ENCODE peak calls at places on chromosomes 6 and 20, in ten cellular contexts. B is HepG2, L is GM12878, D is sigmoid colon, E is transverse colon, T is tibial nerve, C is A549, Q is K562, J is stomach, H is ovary. X is an unnamed sample.

GRCh38 chr6:31203345-31203979 is 33.0 kb upstream of the POU5F1 start:
- DNase-seq in Q (peak; percentile 19), T (no peak), B (peak; percentile 75), H (no peak), E (peak; percentile 55), D (no peak), J (no peak), L (peak; percentile 86), C (peak; percentile 17), X (no peak)

GRCh38 chr20:9215539-9215938 is 146.7 kb downstream of the PLCB4 start:
- DNase-seq in J (no peak), D (no peak), E (no peak), H (no peak), C (no peak), Q (no peak), B (peak; percentile 41), T (no peak), L (no peak), X (no peak)

GRCh38 chr6:92122746-92123145 is 1296.6 kb downstream of the EPHA7 start:
- DNase-seq in C (no peak), H (no peak), Q (no peak), L (no peak), B (peak; percentile 11), D (no peak), E (no peak), T (no peak), J (no peak), X (no peak)

GRCh38 chr6:169960891-169961611 is 209.6 kb downstream of the ERMARD start:
- DNase-seq in J (peak; percentile 23), T (no peak), C (no peak), L (no peak), D (peak; percentile 59), B (no peak), E (peak; percentile 4), Q (no peak), H (no peak), X (peak; percentile 10)

GRCh38 chr6:89411269-89412070 is 603 bp downstream of the RRAGD start:
- DNase-seq in J (peak; percentile 27), C (no peak), D (peak; percentile 72), H (peak; percentile 56), Q (no peak), E (peak; percentile 33), T (no peak), L (no peak), B (no peak), X (peak; percentile 91)

GRCh38 chr6:7776509-7776908 is 50.6 kb downstream of the BMP6 start:
- DNase-seq in T (no peak), D (no peak), Q (no peak), H (no peak), B (peak; percentile 15), J (no peak), L (no peak), C (no peak), E (no peak), X (no peak)

GRCh38 chr6:21033575-21034026 is 499.3 kb downstream of the CDKAL1 start:
- DNase-seq in C (no peak), Q (no peak), L (no peak), T (peak; percentile 44), B (no peak), J (no peak), H (peak; percentile 44), E (no peak), D (peak; percentile 75), X (no peak)

GRCh38 chr6:53967415-53967814 is 143.8 kb upstream of the MLIP start:
- DNase-seq in B (no peak), T (no peak), Q (no peak), C (no peak), L (no peak), E (no peak), D (no peak), H (no peak), J (no peak), X (no peak)

GRCh38 chr6:137489410-137490371 is 4.5 kb downstream of the OLIG3 start:
- DNase-seq in H (no peak), T (no peak), L (no peak), J (no peak), Q (no peak), E (no peak), B (no peak), C (no peak), D (no peak), X (peak; percentile 40)

GRCh38 chr6:130755368-130756034 is 71.7 kb upstream of the SMLR1 start:
- DNase-seq in E (no peak), J (no peak), D (no peak), Q (no peak), B (no peak), L (no peak), T (no peak), C (no peak), H (no peak), X (no peak)

GRCh38 chr6:130761286-130761685 is 65.9 kb upstream of the SMLR1 start:
- DNase-seq in T (no peak), D (no peak), J (no peak), C (no peak), L (no peak), E (no peak), B (no peak), H (no peak), Q (no peak), X (no peak)

GRCh38 chr6:130756836-130757235 is 70.4 kb upstream of the SMLR1 start:
- DNase-seq in J (no peak), C (no peak), D (no peak), L (no peak), Q (no peak), E (no peak), T (no peak), B (no peak), H (no peak), X (no peak)

GRCh38 chr6:130758818-130759217 is 68.4 kb upstream of the SMLR1 start:
- DNase-seq in H (no peak), B (no peak), Q (no peak), C (no peak), D (no peak), T (no peak), J (no peak), E (no peak), L (no peak), X (no peak)

DNA sequence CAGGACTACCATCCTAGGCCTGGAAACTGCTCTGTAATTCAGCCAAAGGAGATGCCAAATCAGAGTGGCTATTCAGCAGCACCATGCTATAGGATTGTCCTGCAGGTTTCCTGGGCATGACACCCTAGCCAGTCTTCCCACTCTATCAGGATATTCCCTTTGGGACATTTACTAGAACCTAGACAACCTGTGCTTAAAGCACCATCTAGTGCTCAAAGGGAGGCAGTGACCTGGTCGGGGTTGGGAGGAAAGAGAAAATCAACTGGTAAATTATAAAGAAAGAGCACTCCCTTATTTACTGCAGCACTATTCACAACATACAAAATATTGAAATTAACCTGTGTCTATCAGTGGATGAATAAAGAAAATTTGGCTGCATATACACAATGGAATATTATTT is 67.2 kb upstream of the SMLR1 start:
- DNase-seq in Q (no peak), H (no peak), C (no peak), L (no peak), B (peak; percentile 64), J (no peak), T (no peak), E (no peak), D (no peak), X (no peak)
- TF ChIP-seq EP300 in Q (no peak), H (no peak), C (no peak), L (no peak), B (no peak), J (no peak), T (no peak), E (no peak), D (no peak), X (no peak)

GRCh38 chr20:7505152-7505834 is 435.0 kb downstream of the HAO1 start:
- DNase-seq in C (no peak), L (no peak), D (no peak), E (no peak), H (no peak), T (no peak), B (no peak), J (no peak), Q (no peak), X (no peak)
- TF ChIP-seq EP300 in C (no peak), L (no peak), D (no peak), E (no peak), H (no peak), T (no peak), B (no peak), J (no peak), Q (no peak), X (no peak)

DNA sequence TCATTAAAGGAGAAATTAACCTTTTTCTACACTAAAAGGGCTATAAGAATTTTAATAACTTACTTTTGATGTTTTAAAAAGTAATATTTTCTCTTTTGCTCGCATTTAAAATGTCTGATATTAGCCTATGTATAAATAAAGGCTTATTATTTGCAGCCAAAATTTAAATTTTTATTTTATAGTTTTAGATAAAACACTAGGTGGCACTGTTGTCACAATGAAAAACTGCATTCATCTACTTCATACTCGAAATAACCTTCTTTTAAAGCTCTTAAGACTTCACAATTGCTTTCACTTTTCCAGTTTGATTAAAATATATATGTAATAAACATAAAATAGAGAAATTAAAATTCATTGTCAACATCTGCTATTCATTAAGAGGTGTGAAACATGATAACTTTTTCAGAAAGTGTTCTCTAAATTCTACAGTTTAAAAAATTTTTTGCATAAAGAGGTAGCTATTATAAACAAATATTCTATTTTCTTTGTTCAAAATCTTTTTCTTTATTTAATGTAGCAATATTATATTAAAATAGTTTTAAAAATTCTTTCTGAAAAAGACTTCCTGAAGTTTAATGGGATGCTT is 78.8 kb upstream of the DEFB112 start:
- DNase-seq in T (no peak), C (no peak), L (no peak), H (no peak), Q (peak; percentile 6), J (no peak), B (peak; percentile 5), E (no peak), D (no peak), X (no peak)
- TF ChIP-seq EP300 in T (no peak), C (no peak), L (no peak), H (no peak), Q (no peak), J (no peak), B (no peak), E (no peak), D (no peak), X (no peak)

DNA sequence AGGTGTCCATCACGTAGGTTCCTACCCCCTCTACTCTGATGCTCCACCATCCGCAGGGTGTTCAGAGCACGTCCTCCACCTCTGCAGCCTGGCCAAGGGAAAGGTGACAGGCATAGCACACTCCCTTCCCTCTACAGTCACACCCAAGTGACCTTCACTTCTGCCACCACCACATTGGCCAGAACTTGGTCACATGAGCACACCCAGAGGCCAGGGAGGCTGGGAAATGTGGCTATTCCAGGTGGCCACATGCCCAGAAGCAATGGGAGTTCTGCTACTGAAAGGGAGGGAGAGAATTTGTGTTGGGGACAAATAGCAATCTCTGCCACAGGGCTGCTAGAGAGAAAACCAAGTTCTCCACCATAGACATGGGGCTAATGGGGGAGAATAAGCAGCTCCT is 180.3 kb downstream of the NFATC2 start:
- DNase-seq in T (no peak), L (no peak), C (no peak), B (no peak), Q (no peak), J (no peak), E (no peak), H (no peak), D (no peak), X (no peak)
- TF ChIP-seq EP300 in T (no peak), L (no peak), C (no peak), B (no peak), Q (no peak), J (no peak), E (no peak), H (no peak), D (no peak), X (no peak)